ENCODE peak calls at places on chromosomes 7 and 10, in five cellular contexts. S is lower lobe of right lung, T is heart left ventricle, U is pancreas, Y is OCI-LY7. P is an unnamed sample. For H3K9me3 and H3K36me3, the result is how much of the 10 kb centered on the place peaks cover.

GRCh38 chr10:84429926-84430520 is 101.6 kb downstream of the CCSER2 start:
- DNase-seq in S (peak), T (peak), U (peak), Y (peak), P (peak)

GRCh38 chr10:107275806-107276205 is 111.3 kb upstream of the SORCS1 start:
- DNase-seq in S (no peak), T (no peak), U (no peak), Y (no peak), P (no peak)

GRCh38 chr10:22475857-22476600 is 130.7 kb downstream of the SPAG6 start:
- DNase-seq in S (no peak), T (no peak), U (no peak), Y (no peak), P (no peak)

GRCh38 chr7:139358541-139359365 is 941 bp upstream of the LUC7L2 start:
- DNase-seq in S (peak), T (no peak), U (peak), Y (peak), P (no peak)

GRCh38 chr7:92695308-92696261 is 105.4 kb upstream of the FAM133B start:
- DNase-seq in S (peak), T (peak), U (peak), Y (no peak), P (peak)

GRCh38 chr10:122435212-122435827 is 19.1 kb upstream of the ARMS2 start:
- DNase-seq in S (no peak), T (no peak), U (no peak), Y (peak), P (no peak)

GRCh38 chr7:51060536-51060935 is 256.1 kb downstream of the COBL start:
- DNase-seq in S (no peak), T (no peak), U (no peak), Y (no peak), P (no peak)

GRCh38 chr10:127386606-127387327 is 162.3 kb upstream of the NPS start:
- DNase-seq in S (no peak), T (no peak), U (no peak), Y (no peak), P (no peak)

GRCh38 chr10:123614888-123615287 is 51.3 kb upstream of the GPR26 start:
- DNase-seq in S (peak), T (peak), U (peak), Y (peak), P (peak)

GRCh38 chr10:18312385-18313145 is 172.3 kb downstream of the CACNB2 start:
- DNase-seq in S (no peak), T (peak), U (no peak), Y (peak), P (no peak)

GRCh38 chr7:128005117-128005516 is 26.1 kb downstream of the LRRC4 start:
- DNase-seq in S (no peak), T (no peak), U (no peak), Y (peak), P (no peak)

GRCh38 chr7:131106681-131107342 is 220.9 kb upstream of the MKLN1 start:
- DNase-seq in S (peak), T (peak), U (peak), Y (peak), P (peak)

GRCh38 chr10:48453451-48454301 is 147.2 kb downstream of the MAPK8 start:
- DNase-seq in S (no peak), T (no peak), U (no peak), Y (no peak), P (no peak)

GRCh38 chr10:33524966-33525365 is 190.5 kb upstream of the NRP1 start:
- DNase-seq in S (no peak), T (no peak), U (no peak), Y (no peak), P (no peak)

GRCh38 chr7:82507976-82508677 is 64.5 kb upstream of the CACNA2D1 start:
- DNase-seq in S (no peak), T (no peak), U (peak), Y (no peak), P (no peak)

GRCh38 chr7:116557066-116557585 is 32.3 kb downstream of the CAV1 start:
- DNase-seq in S (no peak), T (no peak), U (no peak), Y (no peak), P (no peak)

GRCh38 chr10:68271104-68271882 is 39.4 kb upstream of the ATOH7 start:
- DNase-seq in S (no peak), T (no peak), U (no peak), Y (no peak), P (no peak)

GRCh38 chr10:93749218-93749799 is 8.4 kb upstream of the LGI1 start:
- DNase-seq in S (no peak), T (no peak), U (no peak), Y (no peak), P (no peak)

GRCh38 chr10:113754125-113754524 is 2.6 kb downstream of the PLEKHS1 start:
- DNase-seq in S (no peak), T (no peak), U (no peak), Y (no peak), P (no peak)

GRCh38 chr7:150974468-150975391 is 3.4 kb downstream of the KCNH2 start:
- DNase-seq in S (no peak), T (peak), U (peak), Y (peak), P (no peak)

GRCh38 chr7:64078699-64078994 is 33.4 kb downstream of the ZNF727 start:
- DNase-seq in S (no peak), T (no peak), U (no peak), Y (no peak), P (no peak)
- TF ChIP-seq CTCF in S (no peak), T (no peak), U (no peak), Y (no peak), P (no peak)

GRCh38 chr7:57414852-57415251 is 35.1 kb upstream of the ZNF716 start:
- DNase-seq in S (no peak), T (no peak), U (no peak), Y (no peak), P (no peak)

GRCh38 chr7:57412618-57413017 is 37.4 kb upstream of the ZNF716 start:
- DNase-seq in S (no peak), T (no peak), U (no peak), Y (no peak), P (no peak)

GRCh38 chr7:57413529-57414398 is 36.2 kb upstream of the ZNF716 start:
- DNase-seq in S (no peak), T (no peak), U (no peak), Y (no peak), P (no peak)

GRCh38 chr7:57414415-57414814 is 35.6 kb upstream of the ZNF716 start:
- DNase-seq in S (no peak), T (no peak), U (no peak), Y (no peak), P (no peak)

GRCh38 chr7:57412168-57412567 is 37.8 kb upstream of the ZNF716 start:
- DNase-seq in S (no peak), T (no peak), U (no peak), Y (no peak), P (no peak)
- H3K9me3 ChIP-seq in S (under half), T (under half), U (under half), Y (under half), P (under half)

DNA sequence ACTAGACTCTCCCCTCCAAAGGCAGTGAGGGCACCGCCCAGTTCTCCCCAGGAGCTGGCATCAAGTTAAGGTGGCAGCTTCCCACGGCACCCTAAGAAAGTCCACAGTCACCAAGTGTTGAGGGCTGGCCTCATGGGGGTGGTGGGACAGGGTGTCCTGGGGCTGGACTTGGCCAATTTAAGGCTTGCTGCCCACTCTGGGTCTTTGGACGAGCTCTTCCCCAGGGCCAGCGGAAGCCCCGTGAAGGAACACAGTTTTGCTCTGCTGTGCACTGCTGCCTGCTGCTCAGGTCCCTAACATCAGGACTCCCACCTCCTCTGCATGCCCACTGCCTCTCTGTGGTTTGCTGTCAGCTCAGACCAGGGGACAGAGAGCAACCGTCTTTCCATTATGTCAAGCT is 57.3 kb upstream of the TMEM72 start:
- DNase-seq in S (no peak), T (no peak), U (no peak), Y (no peak), P (no peak)
- H3K36me3 ChIP-seq in S (under half), T (under half), U (under half), Y (under half), P (under half)

GRCh38 chr10:110808619-110809018 is 63.1 kb upstream of the PDCD4 start:
- DNase-seq in S (no peak), T (no peak), U (no peak), Y (no peak), P (no peak)
- TF ChIP-seq CTCF in S (no peak), T (no peak), U (no peak), Y (no peak), P (no peak)

DNA sequence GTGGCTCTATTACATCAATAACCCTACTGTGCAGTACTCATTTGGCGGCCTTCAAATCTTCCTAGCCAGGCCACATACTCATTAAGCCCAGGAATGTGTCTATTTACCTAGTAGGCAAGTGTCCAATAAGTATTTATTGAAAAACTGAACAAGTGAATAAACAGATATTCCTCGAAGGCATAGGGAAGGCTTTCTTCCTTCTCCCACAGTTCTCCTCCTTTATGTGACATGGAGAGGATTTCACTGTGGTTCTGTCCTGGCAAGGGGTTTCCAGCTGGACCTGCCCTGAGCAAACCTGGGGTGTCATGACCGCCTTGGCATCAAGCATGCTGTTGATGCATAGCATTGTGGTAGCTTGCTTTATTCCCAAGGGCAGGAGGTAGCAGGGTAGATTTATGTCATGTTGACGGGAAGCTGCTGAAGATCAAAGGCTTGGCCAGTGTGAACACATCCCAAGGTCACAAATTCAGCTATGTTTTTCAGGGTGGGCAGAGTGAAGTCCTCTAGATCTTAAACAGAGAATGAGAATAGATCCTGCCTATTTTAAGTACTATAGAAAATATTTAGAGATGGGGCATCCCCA is 195.1 kb downstream of the INHBA start:
- DNase-seq in S (no peak), T (no peak), U (no peak), Y (no peak), P (no peak)
- H3K9me3 ChIP-seq in S (under half), T (under half), U (under half), Y (under half), P (under half)

GRCh38 chr10:78434886-78435285 is 401.2 kb downstream of the RPS24 start:
- DNase-seq in S (no peak), T (no peak), U (no peak), Y (no peak), P (no peak)
- H3K36me3 ChIP-seq in S (under half), T (under half), U (under half), Y (under half), P (under half)